ENCODE peak calls at places on chromosomes 11 and 22, in five cellular contexts. V is NCI-H345, B is mesothelial cell of epicardium, J is left ventricle myocardium inferior, E is OCI-M1. S is an unnamed sample.

GRCh38 chr11:27613670-27613950 is 86.6 kb downstream of the BDNF start:
- DNase-seq in V (no peak), B (no peak), J (no peak), E (no peak), S (no peak)

GRCh38 chr11:13347901-13348300 is 70.3 kb downstream of the BMAL1 start:
- DNase-seq in V (no peak), B (no peak), J (no peak), E (no peak), S (no peak)

GRCh38 chr22:37288521-37288920 is 6.2 kb downstream of the CYTH4 start:
- DNase-seq in V (no peak), B (no peak), J (no peak), E (no peak), S (no peak)

GRCh38 chr11:65102142-65103095 is 6.4 kb downstream of the VPS51 start:
- DNase-seq in V (no peak), B (no peak), J (no peak), E (no peak), S (no peak)

GRCh38 chr11:17673951-17674350 is 45.4 kb upstream of the MYOD1 start:
- DNase-seq in V (no peak), B (no peak), J (no peak), E (no peak), S (peak)

GRCh38 chr11:13215157-13215556 is 62.4 kb upstream of the BMAL1 start:
- DNase-seq in V (no peak), B (no peak), J (no peak), E (no peak), S (peak)

GRCh38 chr11:120134931-120135228 is 3.0 kb downstream of the TRIM29 start:
- DNase-seq in V (no peak), B (no peak), J (no peak), E (no peak), S (no peak)

GRCh38 chr11:87926250-87926970 is 248.8 kb downstream of the RAB38 start:
- DNase-seq in V (no peak), B (no peak), J (no peak), E (peak), S (peak)

GRCh38 chr11:69935941-69936505 is 116.8 kb upstream of the FGF3 start:
- DNase-seq in V (no peak), B (no peak), J (no peak), E (no peak), S (no peak)

GRCh38 chr11:60954421-60954820 is 2.4 kb upstream of the SLC15A3 start:
- DNase-seq in V (no peak), B (no peak), J (no peak), E (peak), S (no peak)

GRCh38 chr22:39496131-39496838 is 5.8 kb upstream of the MIEF1 start:
- DNase-seq in V (peak), B (no peak), J (peak), E (peak), S (peak)

GRCh38 chr22:39959640-39960447 is at the start of gene TMA7B:
- DNase-seq in V (no peak), B (no peak), J (no peak), E (no peak), S (peak)

GRCh38 chr11:14413307-14414072 is 54.5 kb upstream of the RRAS2 start:
- DNase-seq in V (no peak), B (no peak), J (peak), E (peak), S (peak)

GRCh38 chr11:75313457-75314272 is 37.8 kb downstream of the ARRB1 start:
- DNase-seq in V (no peak), B (no peak), J (peak), E (peak), S (peak)

GRCh38 chr11:16028406-16028805 is 327.9 kb downstream of the SOX6 start:
- DNase-seq in V (no peak), B (no peak), J (no peak), E (no peak), S (no peak)

GRCh38 chr11:24556693-24557092 is 59.8 kb downstream of the LUZP2 start:
- DNase-seq in V (no peak), B (no peak), J (no peak), E (no peak), S (no peak)

GRCh38 chr11:81995907-81996306 is 737.8 kb downstream of the FAM181B start:
- DNase-seq in V (peak), B (no peak), J (no peak), E (no peak), S (no peak)

GRCh38 chr11:8690374-8691342 is 8.1 kb downstream of the RPL27A start:
- DNase-seq in V (no peak), B (no peak), J (no peak), E (no peak), S (no peak)

GRCh38 chr11:72711141-72711540 is 36.9 kb upstream of the PDE2A start:
- DNase-seq in V (no peak), B (no peak), J (no peak), E (no peak), S (no peak)

GRCh38 chr11:92948116-92948515 is 21.3 kb upstream of the MTNR1B start:
- DNase-seq in V (no peak), B (no peak), J (no peak), E (no peak), S (peak)

GRCh38 chr22:46546466-46547178 is 9.2 kb upstream of the CELSR1 start:
- DNase-seq in V (no peak), B (no peak), J (peak), E (no peak), S (peak)

GRCh38 chr22:22721681-22722309 is 77.4 kb downstream of the GGTLC2 start:
- DNase-seq in V (no peak), B (no peak), J (no peak), E (no peak), S (peak)

GRCh38 chr22:26291940-26292666 is 122.8 kb downstream of the SEZ6L start:
- DNase-seq in V (no peak), B (no peak), J (no peak), E (no peak), S (no peak)

GRCh38 chr11:95412074-95412473 is 181.1 kb upstream of the SESN3 start:
- DNase-seq in V (no peak), B (no peak), J (no peak), E (no peak), S (no peak)

GRCh38 chr11:118878187-118878586 is 5.5 kb upstream of the CXCR5 start:
- DNase-seq in V (no peak), B (no peak), J (no peak), E (peak), S (no peak)

S was measured in kidney tubule cell.